ENCODE peak calls at places on chromosomes 2 and 18, in seven cellular contexts. R is ovary; H is M059J; X is cardiac muscle cell; J is stimulated activated CD4-positive, alpha-beta T cell treated with anti-CD3 and anti-CD28 coated beads, Interleukin-1b, Interleukin-23, amount 100 ng/mL, for 1 hour; G is GF-D8; E is HTR-8/SVneo. S is an unnamed sample.

GRCh38 chr2:53021285-53021684 is 746.3 kb upstream of the CHAC2 start:
- DNase-seq in R (no peak), H (peak; percentile 12), X (peak; percentile 12), J (no peak), G (no peak), E (no peak), S (no peak)

GRCh38 chr2:141911485-141912066 is 219.2 kb downstream of the LRP1B start:
- DNase-seq in R (no peak), H (peak; percentile 7), X (peak; percentile 28), J (no peak), G (no peak), E (no peak), S (peak; percentile 89)

GRCh38 chr18:12308386-12309100 is 502 bp downstream of the TUBB6 start:
- DNase-seq in R (peak; percentile 93), H (peak; percentile 81), X (peak; percentile 93), J (no peak), G (no peak), E (peak; percentile 61), S (peak; percentile 78)

GRCh38 chr2:204251118-204251757 is 294.0 kb upstream of the PARD3B start:
- DNase-seq in R (no peak), H (no peak), X (no peak), J (no peak), G (no peak), E (no peak), S (no peak)

GRCh38 chr2:86301010-86301409 is 36.4 kb downstream of the REEP1 start:
- DNase-seq in R (no peak), H (peak; percentile 18), X (peak; percentile 20), J (no peak), G (no peak), E (no peak), S (peak; percentile 20)

GRCh38 chr2:238182362-238182761 is 21.1 kb downstream of the ILKAP start:
- DNase-seq in R (no peak), H (no peak), X (no peak), J (no peak), G (no peak), E (no peak), S (no peak)

GRCh38 chr18:49766646-49767045 is 46.7 kb downstream of the ACAA2 start:
- DNase-seq in R (no peak), H (no peak), X (no peak), J (no peak), G (no peak), E (no peak), S (no peak)

GRCh38 chr2:224278531-224278930 is 123.4 kb downstream of the FAM124B start:
- DNase-seq in R (no peak), H (peak; percentile 7), X (no peak), J (no peak), G (no peak), E (no peak), S (no peak)

GRCh38 chr2:169452080-169452479 is 27.2 kb upstream of the BBS5 start:
- DNase-seq in R (no peak), H (peak; percentile 48), X (peak; percentile 73), J (no peak), G (no peak), E (peak; percentile 19), S (peak; percentile 85)

GRCh38 chr18:50624981-50625380 is 65.1 kb downstream of the MAPK4 start:
- DNase-seq in R (no peak), H (no peak), X (no peak), J (no peak), G (no peak), E (no peak), S (no peak)

GRCh38 chr2:108593547-108594098 is 59.4 kb downstream of the LIMS1 start:
- DNase-seq in R (no peak), H (peak; percentile 83), X (peak; percentile 77), J (no peak), G (no peak), E (no peak), S (no peak)

GRCh38 chr2:75500633-75501032 is 60.1 kb downstream of the EVA1A start:
- DNase-seq in R (no peak), H (peak; percentile 90), X (no peak), J (no peak), G (no peak), E (no peak), S (no peak)

GRCh38 chr2:125175415-125175814 is 1150.3 kb downstream of the CNTNAP5 start:
- DNase-seq in R (no peak), H (no peak), X (no peak), J (no peak), G (no peak), E (no peak), S (no peak)

GRCh38 chr2:202141319-202141947 is 68.4 kb downstream of the KIAA2012 start:
- DNase-seq in R (no peak), H (no peak), X (no peak), J (no peak), G (no peak), E (no peak), S (peak; percentile 42)

GRCh38 chr2:73283545-73284295 is 558 bp downstream of the FBXO41 start:
- DNase-seq in R (no peak), H (no peak), X (no peak), J (no peak), G (no peak), E (no peak), S (peak; percentile 58)

GRCh38 chr2:28633739-28634138 is 117.9 kb upstream of the PPP1CB start:
- DNase-seq in R (peak; percentile 69), H (no peak), X (peak; percentile 82), J (no peak), G (no peak), E (peak; percentile 49), S (no peak)

GRCh38 chr2:152549428-152549827 is 167.8 kb downstream of the PRPF40A start:
- DNase-seq in R (no peak), H (peak; percentile 88), X (no peak), J (no peak), G (no peak), E (no peak), S (no peak)

GRCh38 chr18:58862404-58862803 is 2.3 kb upstream of the ZNF532 start:
- DNase-seq in R (no peak), H (no peak), X (no peak), J (no peak), G (no peak), E (no peak), S (peak; percentile 54)

GRCh38 chr2:24159708-24160107 is 15.1 kb upstream of the FAM228A start:
- DNase-seq in R (no peak), H (no peak), X (no peak), J (no peak), G (no peak), E (no peak), S (no peak)

GRCh38 chr18:24006731-24007308 is 7.7 kb upstream of the TTC39C start:
- DNase-seq in R (no peak), H (peak; percentile 45), X (no peak), J (no peak), G (no peak), E (no peak), S (no peak)

GRCh38 chr2:188659656-188660406 is 314.3 kb upstream of the COL3A1 start:
- DNase-seq in R (no peak), H (peak; percentile 89), X (peak; percentile 66), J (no peak), G (no peak), E (peak; percentile 51), S (no peak)

GRCh38 chr2:56184500-56184996 is 758 bp downstream of the CCDC85A start:
- DNase-seq in R (no peak), H (peak; percentile 53), X (peak; percentile 9), J (no peak), G (no peak), E (peak; percentile 27), S (peak; percentile 46)

GRCh38 chr18:30106356-30106755 is 936.2 kb downstream of the DSC3 start:
- DNase-seq in R (no peak), H (peak; percentile 72), X (no peak), J (no peak), G (no peak), E (peak; percentile 37), S (peak; percentile 23)

GRCh38 chr2:88680266-88680902 is 11.1 kb upstream of the RPIA start:
- DNase-seq in R (no peak), H (no peak), X (no peak), J (no peak), G (no peak), E (no peak), S (no peak)

GRCh38 chr2:69911985-69912563 is 2.8 kb upstream of the MXD1 start:
- DNase-seq in R (no peak), H (peak; percentile 52), X (peak; percentile 75), J (no peak), G (peak; percentile 62), E (peak; percentile 45), S (peak; percentile 80)

GRCh38 chr18:74609535-74609934 is 11.9 kb downstream of the ZNF407 start:
- DNase-seq in R (no peak), H (peak; percentile 56), X (peak; percentile 50), J (no peak), G (no peak), E (no peak), S (no peak)

GRCh38 chr18:34131008-34131407 is 93.7 kb downstream of the NOL4 start:
- DNase-seq in R (no peak), H (no peak), X (no peak), J (no peak), G (no peak), E (no peak), S (no peak)

GRCh38 chr2:157625311-157625710 is 3.4 kb downstream of the ACVR1C start:
- DNase-seq in R (no peak), H (peak; percentile 16), X (peak; percentile 2), J (no peak), G (no peak), E (no peak), S (no peak)

GRCh38 chr18:70195852-70196434 is 9.5 kb downstream of the RTTN start:
- DNase-seq in R (no peak), H (peak; percentile 53), X (peak; percentile 75), J (no peak), G (no peak), E (no peak), S (peak; percentile 46)

GRCh38 chr2:64779117-64779690 is 125.5 kb upstream of the SERTAD2 start:
- DNase-seq in R (no peak), H (peak; percentile 97), X (peak; percentile 73), J (no peak), G (no peak), E (peak; percentile 49), S (no peak)

GRCh38 chr2:156331572-156332451 is 709 bp downstream of the NR4A2 start:
- DNase-seq in R (peak; percentile 83), H (peak; percentile 75), X (peak; percentile 88), J (no peak), G (peak; percentile 74), E (peak; percentile 49), S (peak; percentile 68)

GRCh38 chr2:240401308-240401707 is 34.2 kb upstream of the GPC1 start:
- DNase-seq in R (no peak), H (no peak), X (no peak), J (no peak), G (no peak), E (no peak), S (no peak)

GRCh38 chr18:34965108-34965507 is 76.1 kb upstream of the MAPRE2 start:
- DNase-seq in R (no peak), H (no peak), X (no peak), J (no peak), G (no peak), E (no peak), S (no peak)

GRCh38 chr2:47486858-47487497 is 84.0 kb downstream of the MSH2 start:
- DNase-seq in R (no peak), H (no peak), X (no peak), J (no peak), G (peak; percentile 74), E (no peak), S (peak; percentile 98)

GRCh38 chr2:30108851-30109250 is 38.0 kb upstream of the YPEL5 start:
- DNase-seq in R (no peak), H (no peak), X (no peak), J (no peak), G (no peak), E (no peak), S (no peak)